ENCODE peak calls at places on chromosome 20, in five cellular contexts. C, Q, O, N and A are unnamed samples.

GRCh38 chr20:62516345-62516744 is 40.5 kb upstream of the GATA5 start:
- DNase-seq in C (no peak), Q (no peak), O (no peak), N (no peak), A (no peak)

GRCh38 chr20:24682496-24683090 is 213.2 kb downstream of the SYNDIG1 start:
- DNase-seq in C (peak), Q (no peak), O (no peak), N (no peak), A (no peak)

GRCh38 chr20:17083738-17084137 is 143.1 kb upstream of the PCSK2 start:
- DNase-seq in C (no peak), Q (no peak), O (no peak), N (no peak), A (no peak)

GRCh38 chr20:50380697-50381040 is 129.5 kb upstream of the PTPN1 start:
- DNase-seq in C (no peak), Q (peak), O (no peak), N (no peak), A (no peak)

GRCh38 chr20:30503992-30504570 is 753.4 kb upstream of the DEFB115 start:
- DNase-seq in C (no peak), Q (no peak), O (no peak), N (no peak), A (no peak)

GRCh38 chr20:36275441-36276189 is 30.5 kb upstream of the DLGAP4 start:
- DNase-seq in C (no peak), Q (no peak), O (no peak), N (no peak), A (no peak)

GRCh38 chr20:52889225-52889624 is 82.9 kb upstream of the TSHZ2 start:
- DNase-seq in C (no peak), Q (no peak), O (no peak), N (no peak), A (no peak)

GRCh38 chr20:4726710-4727391 is 5.1 kb downstream of the PRND start:
- DNase-seq in C (no peak), Q (no peak), O (no peak), N (no peak), A (no peak)

GRCh38 chr20:62104791-62105345 is 17.4 kb upstream of the LSM14B start:
- DNase-seq in C (no peak), Q (no peak), O (no peak), N (no peak), A (no peak)

GRCh38 chr20:8862092-8862491 is 206.8 kb upstream of the PLCB4 start:
- DNase-seq in C (no peak), Q (no peak), O (no peak), N (no peak), A (no peak)

GRCh38 chr20:35476288-35476687 is 20.9 kb downstream of the CEP250 start:
- DNase-seq in C (no peak), Q (no peak), O (no peak), N (no peak), A (no peak)

GRCh38 chr20:57698867-57699275 is 10.9 kb downstream of the PMEPA1 start:
- DNase-seq in C (no peak), Q (no peak), O (no peak), N (no peak), A (no peak)

GRCh38 chr20:35582131-35582530 is 33.5 kb upstream of the SPAG4 start:
- DNase-seq in C (no peak), Q (no peak), O (no peak), N (no peak), A (no peak)

GRCh38 chr20:53838311-53838873 is 232.0 kb downstream of the BCAS1 start:
- DNase-seq in C (no peak), Q (no peak), O (no peak), N (no peak), A (no peak)

GRCh38 chr20:48440916-48441315 is 386.9 kb downstream of the PREX1 start:
- DNase-seq in C (no peak), Q (no peak), O (no peak), N (no peak), A (no peak)

GRCh38 chr20:14600527-14600926 is 263.1 kb upstream of the FLRT3 start:
- DNase-seq in C (no peak), Q (no peak), O (no peak), N (no peak), A (no peak)

GRCh38 chr20:53872561-53873248 is 197.7 kb downstream of the BCAS1 start:
- DNase-seq in C (no peak), Q (no peak), O (no peak), N (no peak), A (no peak)

GRCh38 chr20:59561228-59561605 is 43.1 kb upstream of the PHACTR3 start:
- DNase-seq in C (no peak), Q (no peak), O (no peak), N (no peak), A (no peak)

GRCh38 chr20:61307686-61308085 is 55.6 kb downstream of the CDH4 start:
- DNase-seq in C (no peak), Q (peak), O (no peak), N (no peak), A (no peak)

GRCh38 chr20:17953935-17954334 is 14.7 kb downstream of the SNX5 start:
- DNase-seq in C (no peak), Q (no peak), O (no peak), N (no peak), A (no peak)

GRCh38 chr20:51154708-51155690 is 132.1 kb upstream of the KCNG1 start:
- DNase-seq in C (no peak), Q (no peak), O (no peak), N (no peak), A (no peak)

GRCh38 chr20:51337126-51337805 is 205.3 kb downstream of the NFATC2 start:
- DNase-seq in C (no peak), Q (no peak), O (no peak), N (no peak), A (no peak)

GRCh38 chr20:17651761-17652388 is 30.2 kb downstream of the RRBP1 start:
- DNase-seq in C (no peak), Q (no peak), O (no peak), N (no peak), A (no peak)

GRCh38 chr20:31720486-31721407 is 1.9 kb downstream of the BCL2L1 start:
- DNase-seq in C (no peak), Q (no peak), O (no peak), N (no peak), A (no peak)

GRCh38 chr20:22795897-22796296 is 211.5 kb upstream of the FOXA2 start:
- DNase-seq in C (no peak), Q (peak), O (no peak), N (no peak), A (no peak)